ENCODE peak calls at places on chromosomes 13 and 19, in ten cellular contexts. J, T, C, M, Y, S, R, F, H and B are unnamed samples.

GRCh38 chr19:41530761-41531301 is 45.1 kb upstream of the CEACAM21 start:
- DNase-seq in J (peak; percentile 62), M (peak; percentile 87), S (no peak), F (peak; percentile 31), Y (no peak), H (peak; percentile 34), R (no peak), C (no peak), T (peak; percentile 30), B (peak; percentile 10)

GRCh38 chr19:48812094-48812929 is 1.5 kb upstream of the BCAT2 start:
- DNase-seq in J (peak; percentile 88), R (peak; percentile 79), T (peak; percentile 83), M (peak; percentile 98), S (no peak), C (peak; percentile 68), F (peak; percentile 58), H (peak; percentile 67), Y (peak; percentile 96), B (peak; percentile 57)

GRCh38 chr13:31236211-31236786 is 36.5 kb downstream of the B3GLCT start:
- DNase-seq in M (no peak), T (peak; percentile 63), J (peak; percentile 75), C (peak; percentile 64), H (peak; percentile 69), S (peak; percentile 15), R (no peak), Y (peak; percentile 24), F (peak; percentile 64), B (peak; percentile 38)

GRCh38 chr13:101289764-101290163 is 126.5 kb downstream of the NALCN start:
- DNase-seq in H (peak; percentile 50), F (peak; percentile 28), S (no peak), J (peak; percentile 26), T (no peak), M (no peak), C (peak; percentile 44), Y (peak; percentile 70), R (no peak), B (peak; percentile 70)

GRCh38 chr13:48542581-48543341 is 9.9 kb upstream of the RCBTB2 start:
- DNase-seq in J (peak; percentile 56), M (peak; percentile 91), S (no peak), C (peak; percentile 19), H (peak; percentile 20), Y (peak; percentile 22), T (peak; percentile 42), F (peak; percentile 52), R (no peak), B (peak; percentile 35)

GRCh38 chr13:40064723-40065122 is 409.3 kb downstream of the COG6 start:
- DNase-seq in T (peak; percentile 19), F (peak; percentile 85), S (no peak), R (no peak), H (peak; percentile 91), Y (no peak), C (peak; percentile 90), J (peak; percentile 86), M (no peak), B (peak; percentile 74)

GRCh38 chr13:102707465-102707864 is 12.6 kb upstream of the METTL21C start:
- DNase-seq in T (no peak), S (no peak), J (peak; percentile 92), H (peak; percentile 96), R (no peak), Y (no peak), C (peak; percentile 95), F (peak; percentile 91), M (no peak), B (peak; percentile 93)

GRCh38 chr13:113126265-113127150 is 3.9 kb downstream of the F10 start:
- DNase-seq in T (no peak), Y (peak; percentile 3), R (peak; percentile 27), S (no peak), H (no peak), J (no peak), C (no peak), M (peak; percentile 54), F (no peak), B (no peak)

GRCh38 chr19:39864118-39864517 is 17.9 kb upstream of the FBL start:
- DNase-seq in H (no peak), J (peak; percentile 11), R (no peak), Y (no peak), S (no peak), M (no peak), C (no peak), T (no peak), F (no peak), B (peak; percentile 14)

GRCh38 chr19:18104793-18105131 is 7.2 kb downstream of the MAST3 start:
- DNase-seq in C (no peak), H (no peak), R (no peak), F (no peak), M (no peak), J (no peak), T (no peak), S (no peak), Y (no peak), B (no peak)

GRCh38 chr19:38557205-38557799 is 60.5 kb downstream of the MAP4K1 start:
- DNase-seq in H (no peak), R (no peak), C (no peak), S (no peak), T (peak; percentile 89), F (no peak), J (no peak), Y (no peak), M (no peak), B (no peak)
- TF ChIP-seq CTCF in H (no peak), R (no peak), C (no peak), S (no peak), T (no peak), F (no peak), J (no peak), Y (no peak), M (no peak), B (no peak)

DNA sequence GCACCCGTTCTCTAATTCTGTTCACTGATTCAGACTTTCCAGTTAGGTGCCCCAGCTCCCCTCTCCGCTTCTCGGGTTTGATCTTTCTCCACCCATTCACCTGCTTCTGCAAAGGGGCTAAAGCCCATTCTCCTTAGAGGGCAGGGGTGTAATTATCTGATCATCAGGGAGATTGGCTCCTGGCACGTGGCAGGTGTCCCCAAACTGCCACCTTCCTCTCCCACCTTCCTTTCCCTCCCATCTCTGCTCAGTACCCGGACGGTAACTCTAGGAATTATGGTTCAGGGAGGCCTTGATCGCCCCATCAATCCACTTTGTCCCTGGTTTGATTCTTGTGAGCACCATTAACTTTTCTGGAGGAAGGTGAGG is 212 bp downstream of the FFAR1 start:
- DNase-seq in T (no peak), S (no peak), M (no peak), F (no peak), H (no peak), J (no peak), C (no peak), Y (no peak), R (peak; percentile 20), B (no peak)
- H3K4me3 ChIP-seq in T (no peak overlapping the region), S (no peak overlapping the region), M (no peak overlapping the region), F (no peak overlapping the region), H (no peak overlapping the region), J (no peak overlapping the region), C (no peak overlapping the region), Y (no peak overlapping the region), R (no peak overlapping the region), B (no peak overlapping the region)

GRCh38 chr13:51259359-51259645 is 37.1 kb downstream of the FAM124A start:
- DNase-seq in S (no peak), J (no peak), R (no peak), C (no peak), H (no peak), Y (no peak), F (no peak), T (no peak), M (no peak), B (no peak)

GRCh38 chr13:51258612-51259358 is 36.6 kb downstream of the FAM124A start:
- DNase-seq in C (no peak), Y (no peak), T (no peak), F (no peak), R (no peak), H (no peak), J (no peak), M (no peak), S (no peak), B (no peak)

GRCh38 chr13:51260154-51260553 is 38.0 kb downstream of the FAM124A start:
- DNase-seq in H (no peak), R (no peak), F (no peak), T (no peak), J (no peak), C (no peak), M (no peak), S (no peak), Y (no peak), B (no peak)

GRCh38 chr13:51255556-51255955 is 33.4 kb downstream of the FAM124A start:
- DNase-seq in S (no peak), H (no peak), J (no peak), R (no peak), M (no peak), Y (no peak), C (no peak), T (no peak), F (no peak), B (no peak)

DNA sequence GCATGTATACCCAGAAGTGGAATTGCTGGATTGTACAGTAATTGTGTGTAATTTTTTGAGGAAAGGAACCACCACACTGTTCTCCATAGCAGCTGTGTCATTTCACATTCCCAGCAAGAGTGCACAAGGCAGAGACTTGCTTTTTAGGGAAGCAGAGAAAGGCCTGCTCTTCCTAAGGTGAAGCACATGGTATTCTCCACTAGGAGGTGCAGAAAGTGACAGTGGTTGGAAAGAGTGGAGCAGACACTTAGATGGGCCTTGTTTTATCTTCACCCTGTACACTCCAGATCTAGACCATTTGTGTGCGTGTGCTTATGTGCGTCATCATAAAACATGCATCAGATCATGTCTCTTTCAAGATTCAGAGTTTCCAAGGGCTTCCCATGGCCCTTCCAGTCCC is 35.0 kb downstream of the FAM124A start:
- DNase-seq in T (peak; percentile 31), J (no peak), Y (no peak), F (no peak), M (no peak), R (no peak), S (no peak), H (no peak), C (no peak), B (no peak)
- TF ChIP-seq CTCF in T (no peak), J (no peak), Y (peak; percentile 28), F (no peak), M (no peak), R (no peak), S (no peak), H (no peak), C (no peak), B (no peak)

GRCh38 chr13:73737214-73737613 is 397.0 kb downstream of the KLF12 start:
- DNase-seq in S (no peak), Y (no peak), C (no peak), M (no peak), T (no peak), J (no peak), H (no peak), R (no peak), F (no peak), B (no peak)

GRCh38 chr13:73741742-73742141 is 392.5 kb downstream of the KLF12 start:
- DNase-seq in R (no peak), T (no peak), F (no peak), S (no peak), C (no peak), H (no peak), M (no peak), Y (no peak), J (no peak), B (no peak)

GRCh38 chr13:73740681-73741080 is 393.5 kb downstream of the KLF12 start:
- DNase-seq in J (peak; percentile 70), T (no peak), H (peak; percentile 79), S (no peak), R (no peak), F (peak; percentile 28), C (peak; percentile 39), M (no peak), Y (no peak), B (peak; percentile 14)

GRCh38 chr13:73738626-73739025 is 395.6 kb downstream of the KLF12 start:
- DNase-seq in Y (no peak), S (no peak), J (no peak), T (no peak), H (peak; percentile 41), C (no peak), R (no peak), F (no peak), M (no peak), B (no peak)

GRCh38 chr13:73741111-73741510 is 393.1 kb downstream of the KLF12 start:
- DNase-seq in J (peak; percentile 28), R (no peak), M (no peak), Y (no peak), S (no peak), C (no peak), H (peak; percentile 8), T (no peak), F (peak; percentile 11), B (no peak)
- H3K4me3 ChIP-seq in J (no peak overlapping the region), R (peak overlapping the region; percentile 23), M (no peak overlapping the region), Y (no peak overlapping the region), S (no peak overlapping the region), C (peak overlapping the region; percentile 9), H (peak overlapping the region; percentile 46), T (no peak overlapping the region), F (peak overlapping the region; percentile 26), B (peak overlapping the region; percentile 25)